ENCODE peak calls at places on chromosome 15, in nine cellular contexts. One of them, this sample, is unnamed.

GRCh38 chr15:74621936-74622335 is 6.3 kb downstream of the CLK3 start:
- DNase-seq in transverse colon: no peak
- DNase-seq in left ventricle myocardium inferior: no peak
- DNase-seq in omental fat pad: no peak
- DNase-seq in RWPE1: no peak
- DNase-seq in osteocyte: no peak
- DNase-seq in nephron progenitor cell: peak
- DNase-seq in cardiac fibroblast: no peak
- DNase-seq in K562: peak
- DNase-seq in this sample: no peak

GRCh38 chr15:32704343-32705076 is 13.3 kb upstream of the GREM1 start:
- DNase-seq in transverse colon: no peak
- DNase-seq in left ventricle myocardium inferior: no peak
- DNase-seq in omental fat pad: no peak
- DNase-seq in RWPE1: no peak
- DNase-seq in osteocyte: no peak
- DNase-seq in nephron progenitor cell: no peak
- DNase-seq in cardiac fibroblast: peak
- DNase-seq in K562: no peak
- DNase-seq in this sample: no peak

GRCh38 chr15:74262635-74263034 is 26.5 kb downstream of the CCDC33 start:
- DNase-seq in transverse colon: no peak
- DNase-seq in left ventricle myocardium inferior: no peak
- DNase-seq in omental fat pad: no peak
- DNase-seq in RWPE1: no peak
- DNase-seq in osteocyte: no peak
- DNase-seq in nephron progenitor cell: no peak
- DNase-seq in cardiac fibroblast: no peak
- DNase-seq in K562: no peak
- DNase-seq in this sample: no peak

GRCh38 chr15:99967841-99968371 is 234.7 kb upstream of the LYSMD4 start:
- DNase-seq in transverse colon: no peak
- DNase-seq in left ventricle myocardium inferior: no peak
- DNase-seq in omental fat pad: no peak
- DNase-seq in RWPE1: peak
- DNase-seq in osteocyte: no peak
- DNase-seq in nephron progenitor cell: no peak
- DNase-seq in cardiac fibroblast: no peak
- DNase-seq in K562: no peak
- DNase-seq in this sample: no peak

GRCh38 chr15:100111103-100112060 is 230.4 kb downstream of the ADAMTS17 start:
- DNase-seq in transverse colon: peak
- DNase-seq in left ventricle myocardium inferior: peak
- DNase-seq in omental fat pad: no peak
- DNase-seq in RWPE1: peak
- DNase-seq in osteocyte: no peak
- DNase-seq in nephron progenitor cell: no peak
- DNase-seq in cardiac fibroblast: peak
- DNase-seq in K562: peak
- DNase-seq in this sample: peak

GRCh38 chr15:100464256-100464655 is 64.5 kb downstream of the CERS3 start:
- DNase-seq in transverse colon: no peak
- DNase-seq in left ventricle myocardium inferior: no peak
- DNase-seq in omental fat pad: no peak
- DNase-seq in RWPE1: no peak
- DNase-seq in osteocyte: no peak
- DNase-seq in nephron progenitor cell: no peak
- DNase-seq in cardiac fibroblast: no peak
- DNase-seq in K562: no peak
- DNase-seq in this sample: no peak

GRCh38 chr15:46344115-46344749 is 709.4 kb downstream of the SQOR start:
- DNase-seq in transverse colon: no peak
- DNase-seq in left ventricle myocardium inferior: no peak
- DNase-seq in omental fat pad: no peak
- DNase-seq in RWPE1: no peak
- DNase-seq in osteocyte: no peak
- DNase-seq in nephron progenitor cell: no peak
- DNase-seq in cardiac fibroblast: no peak
- DNase-seq in K562: no peak
- DNase-seq in this sample: no peak

GRCh38 chr15:64443747-64444621 is 16.4 kb upstream of the ZNF609 start:
- DNase-seq in transverse colon: no peak
- DNase-seq in left ventricle myocardium inferior: no peak
- DNase-seq in omental fat pad: no peak
- DNase-seq in RWPE1: peak
- DNase-seq in osteocyte: no peak
- DNase-seq in nephron progenitor cell: no peak
- DNase-seq in cardiac fibroblast: peak
- DNase-seq in K562: peak
- DNase-seq in this sample: peak

GRCh38 chr15:90035095-90035834 is 34.1 kb downstream of the ZNF710 start:
- DNase-seq in transverse colon: peak
- DNase-seq in left ventricle myocardium inferior: peak
- DNase-seq in omental fat pad: no peak
- DNase-seq in RWPE1: peak
- DNase-seq in osteocyte: no peak
- DNase-seq in nephron progenitor cell: no peak
- DNase-seq in cardiac fibroblast: peak
- DNase-seq in K562: no peak
- DNase-seq in this sample: peak

GRCh38 chr15:44289352-44289790 is 852 bp downstream of the GOLM2 start:
- DNase-seq in transverse colon: no peak
- DNase-seq in left ventricle myocardium inferior: no peak
- DNase-seq in omental fat pad: no peak
- DNase-seq in RWPE1: peak
- DNase-seq in osteocyte: no peak
- DNase-seq in nephron progenitor cell: no peak
- DNase-seq in cardiac fibroblast: peak
- DNase-seq in K562: no peak
- DNase-seq in this sample: no peak

GRCh38 chr15:38871638-38872037 is 307.0 kb upstream of the RASGRP1 start:
- DNase-seq in transverse colon: no peak
- DNase-seq in left ventricle myocardium inferior: no peak
- DNase-seq in omental fat pad: no peak
- DNase-seq in RWPE1: no peak
- DNase-seq in osteocyte: no peak
- DNase-seq in nephron progenitor cell: no peak
- DNase-seq in cardiac fibroblast: no peak
- DNase-seq in K562: no peak
- DNase-seq in this sample: no peak

GRCh38 chr15:66151809-66152208 is 101.7 kb downstream of the MEGF11 start:
- DNase-seq in transverse colon: peak
- DNase-seq in left ventricle myocardium inferior: peak
- DNase-seq in omental fat pad: no peak
- DNase-seq in RWPE1: no peak
- DNase-seq in osteocyte: no peak
- DNase-seq in nephron progenitor cell: no peak
- DNase-seq in cardiac fibroblast: no peak
- DNase-seq in K562: no peak
- DNase-seq in this sample: peak

GRCh38 chr15:40483919-40484318 is 13.1 kb downstream of the CHST14 start:
- DNase-seq in transverse colon: no peak
- DNase-seq in left ventricle myocardium inferior: no peak
- DNase-seq in omental fat pad: no peak
- DNase-seq in RWPE1: no peak
- DNase-seq in osteocyte: no peak
- DNase-seq in nephron progenitor cell: no peak
- DNase-seq in cardiac fibroblast: no peak
- DNase-seq in K562: no peak
- DNase-seq in this sample: no peak

GRCh38 chr15:58877999-58878825 is 55.3 kb downstream of the SLTM start:
- DNase-seq in transverse colon: no peak
- DNase-seq in left ventricle myocardium inferior: no peak
- DNase-seq in omental fat pad: no peak
- DNase-seq in RWPE1: no peak
- DNase-seq in osteocyte: no peak
- DNase-seq in nephron progenitor cell: no peak
- DNase-seq in cardiac fibroblast: no peak
- DNase-seq in K562: no peak
- DNase-seq in this sample: no peak

GRCh38 chr15:88704791-88705768 is 66.3 kb downstream of the ISG20 start:
- DNase-seq in transverse colon: peak
- DNase-seq in left ventricle myocardium inferior: peak
- DNase-seq in omental fat pad: no peak
- DNase-seq in RWPE1: no peak
- DNase-seq in osteocyte: no peak
- DNase-seq in nephron progenitor cell: peak
- DNase-seq in cardiac fibroblast: peak
- DNase-seq in K562: no peak
- DNase-seq in this sample: no peak

GRCh38 chr15:22258402-22259150 is 178.2 kb downstream of the OR4M2 start:
- DNase-seq in transverse colon: no peak
- DNase-seq in left ventricle myocardium inferior: no peak
- DNase-seq in omental fat pad: no peak
- DNase-seq in RWPE1: no peak
- DNase-seq in osteocyte: no peak
- DNase-seq in nephron progenitor cell: no peak
- DNase-seq in cardiac fibroblast: no peak
- DNase-seq in K562: no peak
- DNase-seq in this sample: no peak

GRCh38 chr15:52680756-52681155 is 1.6 kb upstream of the ATOSA start:
- DNase-seq in transverse colon: no peak
- DNase-seq in left ventricle myocardium inferior: no peak
- DNase-seq in omental fat pad: no peak
- DNase-seq in RWPE1: no peak
- DNase-seq in osteocyte: no peak
- DNase-seq in nephron progenitor cell: no peak
- DNase-seq in cardiac fibroblast: no peak
- DNase-seq in K562: no peak
- DNase-seq in this sample: no peak

GRCh38 chr15:52678468-52679231 is 538 bp downstream of the ATOSA start:
- DNase-seq in transverse colon: peak
- DNase-seq in left ventricle myocardium inferior: peak
- DNase-seq in omental fat pad: peak
- DNase-seq in RWPE1: peak
- DNase-seq in osteocyte: peak
- DNase-seq in nephron progenitor cell: peak
- DNase-seq in cardiac fibroblast: peak
- DNase-seq in K562: peak
- DNase-seq in this sample: peak

GRCh38 chr15:52680041-52680391 is 828 bp upstream of the ATOSA start:
- DNase-seq in transverse colon: no peak
- DNase-seq in left ventricle myocardium inferior: no peak
- DNase-seq in omental fat pad: no peak
- DNase-seq in RWPE1: no peak
- DNase-seq in osteocyte: no peak
- DNase-seq in nephron progenitor cell: no peak
- DNase-seq in cardiac fibroblast: peak
- DNase-seq in K562: no peak
- DNase-seq in this sample: no peak

GRCh38 chr15:52678036-52678467 is 1.1 kb downstream of the ATOSA start:
- DNase-seq in transverse colon: peak
- DNase-seq in left ventricle myocardium inferior: peak
- DNase-seq in omental fat pad: no peak
- DNase-seq in RWPE1: peak
- DNase-seq in osteocyte: no peak
- DNase-seq in nephron progenitor cell: peak
- DNase-seq in cardiac fibroblast: peak
- DNase-seq in K562: peak
- DNase-seq in this sample: peak

DNA sequence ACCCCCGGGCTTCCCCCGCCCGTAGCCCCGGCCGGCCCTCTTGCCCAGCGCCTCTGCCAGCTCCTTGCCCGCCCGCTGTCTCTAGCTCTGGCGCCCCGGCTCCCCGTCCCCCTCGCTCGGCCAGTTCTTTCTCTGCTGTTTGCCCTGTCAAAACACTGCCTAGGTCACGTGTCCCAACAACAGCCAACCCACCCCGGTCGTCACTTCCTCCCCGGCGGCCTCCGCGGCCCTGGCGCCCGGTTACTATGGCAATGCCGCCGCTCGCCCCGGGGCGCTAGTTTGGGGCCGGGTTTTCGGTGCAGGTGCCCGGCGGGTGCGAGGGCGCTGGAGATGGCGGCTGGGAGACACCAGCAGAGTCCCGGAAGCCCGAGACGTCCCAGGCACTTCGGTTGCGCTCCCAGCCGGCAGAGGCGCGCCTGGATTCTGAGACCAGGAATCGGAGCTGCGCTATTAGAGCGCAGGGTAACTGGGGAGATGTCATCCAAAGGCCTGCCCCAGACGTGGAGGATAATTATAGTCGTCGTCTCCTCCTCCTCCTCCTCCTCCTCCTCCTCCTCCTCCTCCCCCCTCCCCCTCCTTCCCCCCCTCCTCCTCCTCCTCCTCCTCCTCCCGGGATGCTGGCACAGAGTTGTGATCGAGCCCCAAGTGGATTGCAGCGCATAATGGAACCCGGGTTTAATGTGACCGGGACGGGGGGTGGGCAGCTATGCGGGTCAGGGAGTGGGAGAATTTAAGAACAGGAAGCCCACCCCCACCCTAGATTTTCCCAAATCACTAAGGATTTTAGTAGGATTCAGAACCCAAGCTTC is at the start of gene ATOSA:
- DNase-seq in transverse colon: peak
- DNase-seq in left ventricle myocardium inferior: peak
- DNase-seq in omental fat pad: peak
- DNase-seq in RWPE1: peak
- DNase-seq in osteocyte: peak
- DNase-seq in nephron progenitor cell: peak
- DNase-seq in cardiac fibroblast: peak
- DNase-seq in K562: peak
- DNase-seq in this sample: peak
- TF ChIP-seq CTCF in transverse colon: no peak
- TF ChIP-seq CTCF in left ventricle myocardium inferior: no peak
- TF ChIP-seq CTCF in omental fat pad: no peak
- TF ChIP-seq CTCF in RWPE1: no peak
- TF ChIP-seq CTCF in osteocyte: no peak
- TF ChIP-seq CTCF in nephron progenitor cell: no peak
- TF ChIP-seq CTCF in cardiac fibroblast: peak
- TF ChIP-seq CTCF in K562: no peak
- TF ChIP-seq CTCF in this sample: no peak

GRCh38 chr15:61530769-61531168 is 301.7 kb upstream of the RORA start:
- DNase-seq in transverse colon: no peak
- DNase-seq in left ventricle myocardium inferior: no peak
- DNase-seq in omental fat pad: no peak
- DNase-seq in RWPE1: no peak
- DNase-seq in osteocyte: no peak
- DNase-seq in nephron progenitor cell: no peak
- DNase-seq in cardiac fibroblast: no peak
- DNase-seq in K562: no peak
- DNase-seq in this sample: no peak
- TF ChIP-seq CTCF in transverse colon: no peak
- TF ChIP-seq CTCF in left ventricle myocardium inferior: no peak
- TF ChIP-seq CTCF in omental fat pad: no peak
- TF ChIP-seq CTCF in RWPE1: no peak
- TF ChIP-seq CTCF in osteocyte: no peak
- TF ChIP-seq CTCF in nephron progenitor cell: no peak
- TF ChIP-seq CTCF in cardiac fibroblast: no peak
- TF ChIP-seq CTCF in K562: no peak
- TF ChIP-seq CTCF in this sample: no peak

GRCh38 chr15:83066761-83067637 is at the start of gene BTBD1:
- DNase-seq in transverse colon: peak
- DNase-seq in left ventricle myocardium inferior: peak
- DNase-seq in omental fat pad: peak
- DNase-seq in RWPE1: peak
- DNase-seq in osteocyte: peak
- DNase-seq in nephron progenitor cell: peak
- DNase-seq in cardiac fibroblast: peak
- DNase-seq in K562: peak
- DNase-seq in this sample: peak
- TF ChIP-seq CTCF in transverse colon: no peak
- TF ChIP-seq CTCF in left ventricle myocardium inferior: peak
- TF ChIP-seq CTCF in omental fat pad: no peak
- TF ChIP-seq CTCF in RWPE1: no peak
- TF ChIP-seq CTCF in osteocyte: no peak
- TF ChIP-seq CTCF in nephron progenitor cell: no peak
- TF ChIP-seq CTCF in cardiac fibroblast: no peak
- TF ChIP-seq CTCF in K562: peak
- TF ChIP-seq CTCF in this sample: no peak

GRCh38 chr15:37204698-37205097 is 104.3 kb upstream of the MEIS2 start:
- DNase-seq in transverse colon: no peak
- DNase-seq in left ventricle myocardium inferior: no peak
- DNase-seq in omental fat pad: no peak
- DNase-seq in RWPE1: no peak
- DNase-seq in osteocyte: no peak
- DNase-seq in nephron progenitor cell: no peak
- DNase-seq in cardiac fibroblast: no peak
- DNase-seq in K562: no peak
- DNase-seq in this sample: no peak
- TF ChIP-seq CTCF in transverse colon: no peak
- TF ChIP-seq CTCF in left ventricle myocardium inferior: peak
- TF ChIP-seq CTCF in omental fat pad: no peak
- TF ChIP-seq CTCF in RWPE1: no peak
- TF ChIP-seq CTCF in osteocyte: no peak
- TF ChIP-seq CTCF in nephron progenitor cell: no peak
- TF ChIP-seq CTCF in cardiac fibroblast: no peak
- TF ChIP-seq CTCF in K562: no peak
- TF ChIP-seq CTCF in this sample: no peak

This sample was measured in Calu3.